ENCODE peak calls at places on chromosomes 12 and 14, in six cellular contexts. U, V, M, H, F and J are unnamed samples.

GRCh38 chr14:105144231-105144665 is 24.3 kb downstream of the JAG2 start:
- DNase-seq in F (no peak), H (no peak), U (no peak), M (no peak), V (no peak), J (no peak)

GRCh38 chr12:79555006-79555925 is 135.5 kb downstream of the PAWR start:
- DNase-seq in H (no peak), M (no peak), F (no peak), U (no peak), V (no peak), J (no peak)

GRCh38 chr12:69473229-69473628 is 3.0 kb downstream of the FRS2 start:
- DNase-seq in V (no peak), F (no peak), M (no peak), H (no peak), U (no peak), J (no peak)

GRCh38 chr12:92978607-92979006 is 49.5 kb upstream of the EEA1 start:
- DNase-seq in V (no peak), M (no peak), F (no peak), H (no peak), U (no peak), J (no peak)

GRCh38 chr12:120453977-120454376 is 7.7 kb downstream of the GATC start:
- DNase-seq in H (no peak), M (no peak), V (no peak), F (no peak), U (no peak), J (no peak)

GRCh38 chr14:92719890-92720323 is 28.5 kb downstream of the LGMN start:
- DNase-seq in M (peak; percentile 88), V (no peak), F (no peak), H (no peak), U (no peak), J (no peak)

GRCh38 chr12:54398218-54398617 is 13.7 kb upstream of the ZNF385A start:
- DNase-seq in V (no peak), F (no peak), U (no peak), M (no peak), H (no peak), J (no peak)

GRCh38 chr14:103597623-103598372 is 31.2 kb upstream of the KLC1 start:
- DNase-seq in H (no peak), V (no peak), F (no peak), M (no peak), U (peak; percentile 45), J (no peak)

GRCh38 chr14:28954025-28954424 is 187.4 kb downstream of the FOXG1 start:
- DNase-seq in H (no peak), F (no peak), U (no peak), V (no peak), M (no peak), J (no peak)

GRCh38 chr12:71174825-71175224 is 17.0 kb upstream of the TSPAN8 start:
- DNase-seq in M (no peak), V (no peak), F (no peak), H (no peak), U (no peak), J (no peak)

GRCh38 chr12:52984136-52984535 is 22.1 kb upstream of the EIF4B start:
- DNase-seq in V (no peak), U (no peak), M (no peak), F (no peak), H (no peak), J (no peak)

GRCh38 chr12:48932878-48933277 is 7.6 kb upstream of the FKBP11 start:
- DNase-seq in H (no peak), U (no peak), F (no peak), V (no peak), M (no peak), J (no peak)

GRCh38 chr14:51703787-51704186 is 52.1 kb downstream of the FRMD6 start:
- DNase-seq in M (no peak), F (no peak), V (no peak), H (no peak), U (no peak), J (no peak)

GRCh38 chr12:24042651-24043050 is 93.2 kb upstream of the SOX5 start:
- DNase-seq in M (no peak), V (no peak), U (no peak), F (no peak), H (no peak), J (no peak)

GRCh38 chr14:103056322-103057027 is 874 bp downstream of the CDC42BPB start:
- DNase-seq in F (peak; percentile 45), V (no peak), H (peak; percentile 77), U (peak; percentile 69), M (peak; percentile 79), J (peak; percentile 55)

GRCh38 chr12:23049180-23049579 is 424.2 kb downstream of the ETNK1 start:
- DNase-seq in M (no peak), H (no peak), F (no peak), U (no peak), V (no peak), J (no peak)

GRCh38 chr12:89064780-89065179 is 287.5 kb downstream of the DUSP6 start:
- DNase-seq in F (no peak), M (no peak), V (no peak), U (no peak), H (no peak), J (no peak)

GRCh38 chr14:83940253-83940652 is 1589.7 kb upstream of the FLRT2 start:
- DNase-seq in H (no peak), U (no peak), M (no peak), F (no peak), V (no peak), J (no peak)
- TF ChIP-seq CTCF in H (no peak), U (no peak), M (no peak), F (no peak), V (no peak), J (no peak)

GRCh38 chr12:64077922-64078321 is 144.2 kb downstream of the KICS2 start:
- DNase-seq in V (no peak), M (no peak), H (no peak), U (no peak), F (no peak), J (no peak)
- TF ChIP-seq CTCF in V (no peak), M (peak; percentile 23), H (no peak), U (no peak), F (peak; percentile 55), J (peak; percentile 55)

GRCh38 chr14:77023001-77023996 is 5.2 kb downstream of the IRF2BPL start:
- DNase-seq in U (peak; percentile 76), F (no peak), V (no peak), M (peak; percentile 83), H (no peak), J (no peak)
- TF ChIP-seq CTCF in U (no peak), F (peak; percentile 51), V (peak; percentile 22), M (no peak), H (peak; percentile 33), J (no peak)

GRCh38 chr14:23362200-23362599 is 2.8 kb downstream of the EFS start:
- DNase-seq in V (no peak), H (no peak), U (no peak), M (no peak), F (no peak), J (no peak)
- TF ChIP-seq CTCF in V (peak; percentile 30), H (no peak), U (no peak), M (no peak), F (peak; percentile 43), J (no peak)

GRCh38 chr12:82176761-82177490 is 181.3 kb downstream of the CCDC59 start:
- DNase-seq in H (no peak), U (no peak), V (no peak), M (no peak), F (no peak), J (no peak)
- TF ChIP-seq CTCF in H (no peak), U (no peak), V (no peak), M (no peak), F (no peak), J (no peak)